ENCODE peak calls at places on chromosomes 7 and 10, in nine cellular contexts. P, S, Q, W, G, A, Y, H and B are unnamed samples.

GRCh38 chr7:131522325-131522920 is 34.0 kb downstream of the PODXL start:
- DNase-seq in A (no peak), Q (no peak), Y (no peak), H (no peak), P (no peak), S (no peak), G (no peak), W (no peak), B (no peak)

GRCh38 chr10:69202332-69202731 is 17.8 kb upstream of the HKDC1 start:
- DNase-seq in A (no peak), W (no peak), Q (no peak), G (no peak), P (no peak), S (no peak), Y (no peak), H (no peak), B (no peak)

GRCh38 chr10:127973810-127974311 is 67.0 kb downstream of the PTPRE start:
- DNase-seq in P (no peak), Y (no peak), A (no peak), S (no peak), W (no peak), H (no peak), Q (no peak), G (no peak), B (no peak)

GRCh38 chr10:91551856-91552255 is 81.0 kb downstream of the PPP1R3C start:
- DNase-seq in Y (no peak), S (peak; percentile 16), Q (peak; percentile 52), W (no peak), G (peak; percentile 65), P (peak; percentile 59), A (peak; percentile 62), H (no peak), B (no peak)

GRCh38 chr7:24717247-24717622 is 40.0 kb downstream of the GSDME start:
- DNase-seq in G (no peak), S (no peak), Q (no peak), W (no peak), A (no peak), Y (no peak), P (no peak), H (no peak), B (no peak)

GRCh38 chr7:41699532-41699931 is 3.4 kb downstream of the INHBA start:
- DNase-seq in A (no peak), Q (no peak), W (no peak), Y (no peak), G (no peak), H (peak; percentile 47), P (no peak), S (no peak), B (no peak)

GRCh38 chr7:151085691-151086620 is at the start of gene AGAP3:
- DNase-seq in P (peak; percentile 91), A (peak; percentile 89), S (peak; percentile 67), G (peak; percentile 44), Q (peak; percentile 92), H (peak; percentile 95), Y (peak; percentile 87), W (peak; percentile 30), B (peak; percentile 96)

GRCh38 chr10:44801383-44802327 is 109.5 kb upstream of the TMEM72 start:
- DNase-seq in H (peak; percentile 90), P (peak; percentile 98), Q (peak; percentile 90), S (peak; percentile 34), W (no peak), Y (peak; percentile 76), A (peak; percentile 91), G (peak; percentile 99), B (peak; percentile 91)

GRCh38 chr7:37433166-37433565 is 15.5 kb downstream of the ELMO1 start:
- DNase-seq in G (no peak), H (no peak), P (no peak), W (no peak), S (no peak), Y (no peak), Q (no peak), A (no peak), B (no peak)

GRCh38 chr10:56135806-56136205 is 225.3 kb downstream of the ZWINT start:
- DNase-seq in W (no peak), A (no peak), Q (no peak), Y (no peak), G (no peak), P (no peak), S (no peak), H (no peak), B (no peak)

GRCh38 chr10:28137907-28138880 is 139.3 kb upstream of the ODAD2 start:
- DNase-seq in H (no peak), G (peak; percentile 23), Q (no peak), P (no peak), A (no peak), Y (no peak), W (no peak), S (peak; percentile 81), B (no peak)

GRCh38 chr10:112330154-112330553 is 43.8 kb upstream of the ACSL5 start:
- DNase-seq in W (no peak), P (no peak), G (no peak), Y (peak; percentile 10), S (no peak), Q (no peak), H (no peak), A (no peak), B (no peak)

DNA sequence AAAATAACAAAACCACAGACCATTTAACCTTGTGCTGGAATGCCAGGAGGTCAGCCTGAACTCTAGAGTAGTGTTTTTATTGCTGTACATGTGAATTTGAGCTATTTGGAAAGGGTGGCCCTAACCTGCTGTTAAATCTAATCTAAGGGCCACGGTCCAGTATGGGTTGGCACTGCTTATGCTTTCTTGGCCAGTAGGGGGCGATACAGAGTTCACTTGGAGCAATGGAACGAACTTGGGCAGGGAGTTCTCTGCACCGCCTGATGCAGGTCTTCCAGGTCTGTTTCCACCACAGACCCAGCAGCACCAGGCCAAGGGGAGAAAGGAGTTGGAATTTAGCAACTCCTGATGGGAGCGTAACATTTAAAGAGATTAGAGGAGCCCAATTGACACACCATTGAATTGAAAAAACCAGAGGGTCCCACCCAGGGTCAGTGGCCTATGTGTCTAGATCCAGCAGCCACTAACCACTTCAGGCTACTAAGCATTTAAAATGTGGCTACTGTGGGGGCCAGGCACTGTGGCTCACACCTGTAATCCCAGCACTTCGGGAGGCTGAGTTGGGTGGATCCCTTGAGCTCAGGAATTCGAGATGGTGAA is 75.7 kb upstream of the EFCAB10 start:
- DNase-seq in S (peak; percentile 19), P (peak; percentile 31), Q (no peak), H (no peak), A (no peak), Y (no peak), W (peak; percentile 54), G (no peak), B (no peak)
- H3K27ac ChIP-seq in S (no peak overlapping the region), P (no peak overlapping the region), Q (no peak overlapping the region), H (no peak overlapping the region), A (no peak overlapping the region), Y (no peak overlapping the region), W (no peak overlapping the region), G (no peak overlapping the region), B (no peak overlapping the region)

GRCh38 chr10:35300063-35300699 is 36.1 kb upstream of the CCNY start:
- DNase-seq in S (peak; percentile 54), W (no peak), P (no peak), A (no peak), Q (no peak), H (peak; percentile 49), G (peak; percentile 52), Y (no peak), B (no peak)
- TF ChIP-seq CTCF in S (no peak), W (no peak), P (no peak), A (no peak), Q (no peak), H (no peak), G (no peak), Y (no peak), B (no peak)

DNA sequence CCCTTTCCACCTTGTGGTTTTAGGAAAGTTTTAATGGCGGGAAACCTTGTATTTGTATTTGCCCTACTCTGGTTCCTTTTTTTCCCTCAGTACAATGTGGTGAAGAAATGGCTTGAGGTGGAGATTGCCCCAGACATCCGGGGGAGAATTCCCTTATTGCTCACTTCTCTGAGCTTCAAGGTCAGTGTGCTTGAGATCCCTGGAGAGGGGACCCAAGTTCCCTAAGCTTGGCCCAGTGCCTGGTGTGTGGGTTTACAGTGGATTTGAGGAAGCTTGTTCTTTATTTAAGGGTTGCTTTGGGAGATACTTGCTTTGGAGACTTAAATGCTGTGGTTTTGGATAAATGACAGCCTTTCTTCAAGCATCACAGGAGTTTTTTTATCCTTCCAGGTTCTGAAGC is 18.3 kb downstream of the CALHM2 start:
- DNase-seq in Y (no peak), S (no peak), A (peak; percentile 50), P (no peak), Q (peak; percentile 49), W (no peak), G (no peak), H (peak; percentile 83), B (no peak)
- H3K36me3 ChIP-seq in Y (peaks cover 19% of the 10 kb centered on the region), S (peaks cover 81% of the 10 kb centered on the region), A (peaks cover 94% of the 10 kb centered on the region), P (peaks cover 15% of the 10 kb centered on the region), Q (no peaks in the 10 kb centered on the region), W (peaks cover 35% of the 10 kb centered on the region), G (peaks cover 83% of the 10 kb centered on the region), H (peaks cover 89% of the 10 kb centered on the region), B (peaks cover 83% of the 10 kb centered on the region)

GRCh38 chr10:102631525-102632393 is 12.5 kb upstream of the TRIM8 start:
- DNase-seq in H (peak; percentile 15), Q (no peak), S (no peak), Y (no peak), A (no peak), P (no peak), G (no peak), W (no peak), B (peak; percentile 45)
- H3K27ac ChIP-seq in H (no peak overlapping the region), Q (peak overlapping the region; percentile 76), S (no peak overlapping the region), Y (no peak overlapping the region), A (peak overlapping the region; percentile 68), P (no peak overlapping the region), G (no peak overlapping the region), W (no peak overlapping the region), B (peak overlapping the region; percentile 72)